ENCODE peak calls at places on chromosomes 6 and 20, in four cellular contexts. P is neural progenitor cell, H is GM23338, V is OCI-LY7. E is an unnamed sample.

GRCh38 chr20:31781945-31782344 is 37.2 kb upstream of the MYLK2 start:
- DNase-seq in H (no peak), P (no peak), V (no peak), E (no peak)

GRCh38 chr6:16683524-16684194 is 77.6 kb downstream of the ATXN1 start:
- DNase-seq in H (no peak), P (no peak), V (no peak), E (no peak)

GRCh38 chr6:79536615-79536968 is 638 bp downstream of the LCA5 start:
- DNase-seq in P (peak; percentile 56), H (no peak), V (peak; percentile 8), E (peak; percentile 46)

GRCh38 chr6:147508073-147508870 is at the start of gene SAMD5:
- DNase-seq in P (peak; percentile 87), H (peak; percentile 70), V (no peak), E (no peak)

GRCh38 chr6:150719099-150719767 is 119.5 kb downstream of the PLEKHG1 start:
- DNase-seq in V (no peak), H (no peak), P (no peak), E (no peak)

GRCh38 chr6:106146852-106147351 is 60.8 kb downstream of the PRDM1 start:
- DNase-seq in P (no peak), H (no peak), V (no peak), E (peak; percentile 62)

GRCh38 chr6:26286168-26286854 is 78.7 kb upstream of the BTN3A2 start:
- DNase-seq in P (peak; percentile 80), V (peak; percentile 82), H (peak; percentile 65), E (peak; percentile 76)

GRCh38 chr6:79993911-79994309 is 10.5 kb upstream of the TTK start:
- DNase-seq in P (no peak), H (peak; percentile 17), V (no peak), E (no peak)

GRCh38 chr20:35571566-35571965 is 29.7 kb downstream of the ERGIC3 start:
- DNase-seq in P (no peak), H (no peak), V (no peak), E (no peak)

GRCh38 chr6:43702522-43703440 is 15.2 kb upstream of the MRPS18A start:
- DNase-seq in V (peak; percentile 62), P (peak; percentile 97), H (peak; percentile 98), E (no peak)

GRCh38 chr6:75502884-75503283 is 9.3 kb upstream of the FILIP1 start:
- DNase-seq in P (no peak), V (no peak), H (no peak), E (no peak)

GRCh38 chr6:166540631-166541331 is 45.7 kb downstream of the RAMACL start:
- DNase-seq in H (no peak), V (no peak), P (no peak), E (no peak)

GRCh38 chr6:71533939-71534379 is 245.3 kb downstream of the OGFRL1 start:
- DNase-seq in V (peak; percentile 27), P (no peak), H (peak; percentile 39), E (no peak)

GRCh38 chr20:47466193-47466592 is 35.5 kb upstream of the NCOA3 start:
- DNase-seq in V (no peak), P (no peak), H (no peak), E (no peak)

GRCh38 chr6:46156701-46157100 is 14.1 kb downstream of the ENPP5 start:
- DNase-seq in H (no peak), P (no peak), V (no peak), E (no peak)

GRCh38 chr6:35311390-35312075 is 13.9 kb downstream of the DEF6 start:
- DNase-seq in P (no peak), H (no peak), V (peak; percentile 82), E (no peak)
- H3K4me3 ChIP-seq in P (no peak overlapping the region), H (no peak overlapping the region), V (peak overlapping the region; percentile 49), E (no peak overlapping the region)

GRCh38 chr6:144786825-144787224 is 501.7 kb downstream of the UTRN start:
- DNase-seq in V (no peak), P (no peak), H (no peak), E (no peak)
- H3K27ac ChIP-seq in V (no peak overlapping the region), P (no peak overlapping the region), H (no peak overlapping the region), E (no peak overlapping the region)

GRCh38 chr6:137097526-137097925 is 52.8 kb upstream of the IL20RA start:
- DNase-seq in H (no peak), P (no peak), V (no peak), E (no peak)

GRCh38 chr6:137097057-137097456 is 52.3 kb upstream of the IL20RA start:
- DNase-seq in H (no peak), V (no peak), P (no peak), E (no peak)

GRCh38 chr6:137102851-137103492 is 58.2 kb upstream of the IL20RA start:
- DNase-seq in P (no peak), V (peak; percentile 96), H (no peak), E (peak; percentile 93)

GRCh38 chr6:137102050-137102848 is 57.5 kb upstream of the IL20RA start:
- DNase-seq in V (peak; percentile 64), P (no peak), H (no peak), E (peak; percentile 21)

GRCh38 chr6:137099689-137100398 is 55.1 kb upstream of the IL20RA start:
- DNase-seq in H (no peak), V (peak; percentile 45), P (no peak), E (no peak)
- TF ChIP-seq EZH2phosphoT487 in H (no peak), V (no peak), P (no peak), E (no peak)

GRCh38 chr20:23609486-23610109 is 3.9 kb upstream of the CST9 start:
- DNase-seq in V (no peak), P (peak; percentile 43), H (no peak), E (peak; percentile 36)
- H3K4me3 ChIP-seq in V (no peak overlapping the region), P (no peak overlapping the region), H (no peak overlapping the region), E (no peak overlapping the region)

GRCh38 chr6:33770833-33771341 is 18.0 kb downstream of the LEMD2 start:
- DNase-seq in P (no peak), V (no peak), H (no peak), E (no peak)

GRCh38 chr6:33770116-33770832 is 18.7 kb downstream of the LEMD2 start:
- DNase-seq in H (peak; percentile 58), P (no peak), V (no peak), E (no peak)

GRCh38 chr6:33771342-33772113 is 17.4 kb downstream of the LEMD2 start:
- DNase-seq in V (peak; percentile 70), P (peak; percentile 95), H (peak; percentile 96), E (peak; percentile 64)

GRCh38 chr6:33772902-33773472 is 15.9 kb downstream of the LEMD2 start:
- DNase-seq in H (no peak), P (no peak), V (no peak), E (no peak)

GRCh38 chr6:33772114-33772830 is 16.7 kb downstream of the LEMD2 start:
- DNase-seq in H (no peak), P (no peak), V (no peak), E (no peak)
- H3K27ac ChIP-seq in H (peak overlapping the region; percentile 90), P (no peak overlapping the region), V (no peak overlapping the region), E (no peak overlapping the region)

GRCh38 chr20:33744773-33745385 is 13.1 kb downstream of the ZNF341 start:
- DNase-seq in V (no peak), H (no peak), P (no peak), E (no peak)

GRCh38 chr20:33736962-33737361 is 5.2 kb downstream of the ZNF341 start:
- DNase-seq in V (no peak), H (no peak), P (no peak), E (no peak)

GRCh38 chr20:33744181-33744580 is 12.4 kb downstream of the ZNF341 start:
- DNase-seq in H (no peak), V (no peak), P (no peak), E (no peak)

GRCh38 chr20:33740189-33740588 is 8.4 kb downstream of the ZNF341 start:
- DNase-seq in H (no peak), V (no peak), P (no peak), E (no peak)

GRCh38 chr20:33739493-33739892 is 7.7 kb downstream of the ZNF341 start:
- DNase-seq in H (no peak), P (no peak), V (no peak), E (no peak)
- TF ChIP-seq EZH2phosphoT487 in H (no peak), P (no peak), V (no peak), E (no peak)

DNA sequence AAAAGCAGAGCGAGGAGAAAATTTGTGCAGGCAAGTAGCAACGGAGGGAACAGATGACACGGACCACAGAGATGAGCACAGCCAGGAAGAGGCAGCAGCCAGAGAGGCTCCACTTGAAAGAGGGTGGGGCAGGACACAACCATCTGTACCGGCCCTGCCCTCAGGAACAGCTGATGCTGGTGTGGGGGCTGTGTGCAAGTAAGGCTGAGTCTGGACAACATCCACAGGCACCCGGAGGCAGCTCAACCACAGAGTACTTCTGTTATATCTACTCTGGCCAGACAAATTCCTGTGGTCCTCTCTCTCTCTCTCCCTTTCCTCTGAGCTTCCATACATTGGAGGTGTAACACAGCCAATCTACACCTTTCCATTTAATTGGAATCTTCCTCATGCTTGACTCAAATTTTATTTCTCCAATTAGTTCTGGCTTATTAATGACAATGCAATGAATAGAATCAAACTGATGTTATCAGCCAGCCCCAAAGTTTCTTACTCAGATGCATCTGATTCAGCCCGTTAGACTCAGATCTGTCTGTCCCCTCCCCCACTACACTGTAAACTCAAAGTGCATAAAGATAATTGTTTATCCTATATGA is 24.9 kb downstream of the KIF13A start:
- DNase-seq in V (no peak), H (no peak), P (no peak), E (no peak)
- H3K4me3 ChIP-seq in V (no peak overlapping the region), H (no peak overlapping the region), P (no peak overlapping the region), E (no peak overlapping the region)

DNA sequence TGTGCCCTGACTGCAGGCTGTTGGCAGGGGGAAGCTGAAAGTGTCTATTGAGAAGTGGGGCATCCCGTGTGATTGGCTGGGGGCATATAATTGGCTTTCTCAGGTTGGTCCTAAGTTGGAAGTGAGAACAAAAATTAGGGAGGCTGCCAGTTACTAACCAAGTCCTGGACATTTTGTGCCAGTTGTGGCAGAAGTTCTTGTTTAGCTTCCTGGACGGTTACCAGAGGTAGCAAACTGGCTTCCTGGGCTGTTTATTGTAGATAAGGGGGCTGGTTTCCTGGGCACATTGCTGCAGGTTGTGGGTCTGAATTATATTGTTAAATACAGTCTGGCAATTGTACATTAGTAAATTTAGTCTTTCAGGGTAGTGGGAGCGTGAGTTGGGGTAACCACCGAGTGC is 50.6 kb upstream of the SLC2A12 start:
- DNase-seq in V (no peak), P (no peak), H (no peak), E (no peak)
- H3K27ac ChIP-seq in V (no peak overlapping the region), P (no peak overlapping the region), H (no peak overlapping the region), E (no peak overlapping the region)

GRCh38 chr6:11632231-11632630 is 94.7 kb downstream of the TMEM170B start:
- DNase-seq in P (no peak), H (no peak), V (no peak), E (no peak)

GRCh38 chr6:11628562-11628961 is 91.0 kb downstream of the TMEM170B start:
- DNase-seq in V (no peak), P (no peak), H (no peak), E (no peak)

GRCh38 chr6:11634110-11634509 is 96.6 kb downstream of the TMEM170B start:
- DNase-seq in P (no peak), H (no peak), V (no peak), E (no peak)

GRCh38 chr6:11632795-11633511 is 95.4 kb downstream of the TMEM170B start:
- DNase-seq in V (no peak), P (peak; percentile 61), H (no peak), E (no peak)

DNA sequence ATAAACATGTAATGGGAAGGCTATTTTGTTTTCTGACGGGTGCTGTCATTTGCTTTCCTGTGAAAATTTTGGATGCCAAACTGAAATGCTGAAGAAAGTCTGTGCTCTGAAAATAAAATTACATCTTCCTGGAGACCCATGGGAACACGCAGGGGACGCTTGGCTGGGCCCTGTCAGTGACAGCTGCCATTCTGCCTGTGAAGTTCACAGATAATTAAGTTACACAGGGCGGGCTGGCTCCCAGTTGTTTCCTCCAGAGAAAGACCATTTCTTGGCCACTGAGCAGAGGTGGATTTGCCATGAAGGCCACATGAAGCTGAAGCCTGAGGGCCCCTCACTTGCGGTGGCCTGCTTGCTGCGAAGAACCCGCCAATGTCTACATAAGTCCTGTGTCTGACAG is 93.5 kb downstream of the TMEM170B start:
- DNase-seq in P (no peak), V (no peak), H (no peak), E (no peak)
- TF ChIP-seq EZH2phosphoT487 in P (no peak), V (no peak), H (no peak), E (no peak)

E was measured in MM.1S.